ENCODE peak calls at places on chromosomes 6 and 20, in eight cellular contexts. One of them, this sample, is unnamed.

GRCh38 chr20:13552061-13552460 is 86.7 kb downstream of the TASP1 start:
- DNase-seq in thyroid gland: no peak
- DNase-seq in uterus: no peak
- DNase-seq in vagina: no peak
- DNase-seq in IMR-90: peak
- DNase-seq in Peyer's patch: no peak
- DNase-seq in spleen: no peak
- DNase-seq in ovary: no peak
- DNase-seq in this sample: no peak

GRCh38 chr6:13428528-13429405 is 58.6 kb downstream of the GFOD1 start:
- DNase-seq in spleen: peak
- DNase-seq in IMR-90: no peak
- DNase-seq in thyroid gland: no peak
- DNase-seq in ovary: no peak
- DNase-seq in Peyer's patch: no peak
- DNase-seq in uterus: no peak
- DNase-seq in vagina: no peak
- DNase-seq in this sample: no peak

GRCh38 chr6:80003841-80004198 is 629 bp upstream of the TTK start:
- DNase-seq in IMR-90: no peak
- DNase-seq in spleen: peak
- DNase-seq in uterus: no peak
- DNase-seq in ovary: no peak
- DNase-seq in thyroid gland: peak
- DNase-seq in vagina: no peak
- DNase-seq in Peyer's patch: peak
- DNase-seq in this sample: no peak

GRCh38 chr6:5379647-5380242 is 118.4 kb downstream of the FARS2 start:
- DNase-seq in thyroid gland: no peak
- DNase-seq in IMR-90: peak
- DNase-seq in ovary: no peak
- DNase-seq in spleen: no peak
- DNase-seq in Peyer's patch: peak
- DNase-seq in uterus: no peak
- DNase-seq in vagina: no peak
- DNase-seq in this sample: no peak

GRCh38 chr6:151502499-151502898 is 8.7 kb downstream of the CCDC170 start:
- DNase-seq in vagina: no peak
- DNase-seq in uterus: no peak
- DNase-seq in spleen: no peak
- DNase-seq in thyroid gland: no peak
- DNase-seq in Peyer's patch: no peak
- DNase-seq in ovary: no peak
- DNase-seq in IMR-90: peak
- DNase-seq in this sample: no peak

GRCh38 chr20:23368316-23369110 is 6.5 kb downstream of the GZF1 start:
- DNase-seq in spleen: no peak
- DNase-seq in thyroid gland: no peak
- DNase-seq in ovary: no peak
- DNase-seq in Peyer's patch: no peak
- DNase-seq in IMR-90: peak
- DNase-seq in vagina: no peak
- DNase-seq in uterus: no peak
- DNase-seq in this sample: no peak

GRCh38 chr20:35059110-35059509 is 33.5 kb downstream of the TRPC4AP start:
- DNase-seq in vagina: no peak
- DNase-seq in uterus: no peak
- DNase-seq in ovary: no peak
- DNase-seq in IMR-90: no peak
- DNase-seq in spleen: no peak
- DNase-seq in Peyer's patch: no peak
- DNase-seq in thyroid gland: no peak
- DNase-seq in this sample: no peak

GRCh38 chr6:46279874-46280273 is 109.1 kb upstream of the ENPP5 start:
- DNase-seq in thyroid gland: no peak
- DNase-seq in vagina: no peak
- DNase-seq in Peyer's patch: no peak
- DNase-seq in uterus: no peak
- DNase-seq in spleen: no peak
- DNase-seq in IMR-90: no peak
- DNase-seq in ovary: no peak
- DNase-seq in this sample: no peak

GRCh38 chr6:139987091-139987490 is 612.6 kb upstream of the CITED2 start:
- DNase-seq in ovary: no peak
- DNase-seq in Peyer's patch: no peak
- DNase-seq in vagina: no peak
- DNase-seq in thyroid gland: no peak
- DNase-seq in IMR-90: no peak
- DNase-seq in uterus: no peak
- DNase-seq in spleen: no peak
- DNase-seq in this sample: no peak

GRCh38 chr6:63787021-63787420 is 151.4 kb downstream of the PHF3 start:
- DNase-seq in spleen: no peak
- DNase-seq in IMR-90: peak
- DNase-seq in thyroid gland: no peak
- DNase-seq in Peyer's patch: no peak
- DNase-seq in vagina: no peak
- DNase-seq in uterus: no peak
- DNase-seq in ovary: no peak
- DNase-seq in this sample: no peak

GRCh38 chr20:33370296-33370695 is 31.0 kb downstream of the CDK5RAP1 start:
- DNase-seq in thyroid gland: peak
- DNase-seq in ovary: no peak
- DNase-seq in vagina: no peak
- DNase-seq in IMR-90: no peak
- DNase-seq in spleen: peak
- DNase-seq in Peyer's patch: peak
- DNase-seq in uterus: no peak
- DNase-seq in this sample: peak

GRCh38 chr6:167839755-167840154 is 13.0 kb downstream of the AFDN start:
- DNase-seq in ovary: no peak
- DNase-seq in Peyer's patch: no peak
- DNase-seq in spleen: peak
- DNase-seq in thyroid gland: no peak
- DNase-seq in IMR-90: no peak
- DNase-seq in uterus: no peak
- DNase-seq in vagina: no peak
- DNase-seq in this sample: no peak

GRCh38 chr6:128171182-128171581 is 270.3 kb upstream of the THEMIS start:
- DNase-seq in uterus: no peak
- DNase-seq in spleen: no peak
- DNase-seq in vagina: no peak
- DNase-seq in ovary: no peak
- DNase-seq in IMR-90: no peak
- DNase-seq in Peyer's patch: no peak
- DNase-seq in thyroid gland: no peak
- DNase-seq in this sample: no peak

GRCh38 chr20:24768977-24769675 is 179.9 kb upstream of the CST7 start:
- DNase-seq in uterus: no peak
- DNase-seq in spleen: peak
- DNase-seq in thyroid gland: no peak
- DNase-seq in vagina: no peak
- DNase-seq in ovary: no peak
- DNase-seq in IMR-90: no peak
- DNase-seq in Peyer's patch: peak
- DNase-seq in this sample: peak

GRCh38 chr20:41138527-41139226 is 1.3 kb downstream of the PLCG1 start:
- DNase-seq in ovary: no peak
- DNase-seq in Peyer's patch: peak
- DNase-seq in IMR-90: peak
- DNase-seq in spleen: no peak
- DNase-seq in vagina: no peak
- DNase-seq in thyroid gland: peak
- DNase-seq in uterus: no peak
- DNase-seq in this sample: no peak

GRCh38 chr20:40922865-40923264 is 105.8 kb upstream of the TOP1 start:
- DNase-seq in vagina: no peak
- DNase-seq in spleen: no peak
- DNase-seq in Peyer's patch: no peak
- DNase-seq in uterus: no peak
- DNase-seq in ovary: no peak
- DNase-seq in IMR-90: no peak
- DNase-seq in thyroid gland: no peak
- DNase-seq in this sample: no peak

GRCh38 chr6:26087284-26088115 is at the start of gene HFE:
- DNase-seq in ovary: peak
- DNase-seq in Peyer's patch: peak
- DNase-seq in spleen: peak
- DNase-seq in IMR-90: peak
- DNase-seq in thyroid gland: peak
- DNase-seq in uterus: peak
- DNase-seq in vagina: no peak
- DNase-seq in this sample: peak

GRCh38 chr6:168122011-168122410 is 43.0 kb upstream of the FRMD1 start:
- DNase-seq in IMR-90: no peak
- DNase-seq in Peyer's patch: peak
- DNase-seq in ovary: no peak
- DNase-seq in thyroid gland: no peak
- DNase-seq in vagina: no peak
- DNase-seq in uterus: no peak
- DNase-seq in spleen: peak
- DNase-seq in this sample: no peak

GRCh38 chr6:33451606-33452005 is 2.8 kb upstream of the ZBTB9 start:
- DNase-seq in Peyer's patch: peak
- DNase-seq in thyroid gland: no peak
- DNase-seq in uterus: no peak
- DNase-seq in spleen: no peak
- DNase-seq in IMR-90: no peak
- DNase-seq in vagina: no peak
- DNase-seq in ovary: no peak
- DNase-seq in this sample: no peak

GRCh38 chr6:33452496-33452895 is 1.9 kb upstream of the ZBTB9 start:
- DNase-seq in thyroid gland: no peak
- DNase-seq in vagina: no peak
- DNase-seq in spleen: no peak
- DNase-seq in IMR-90: no peak
- DNase-seq in Peyer's patch: peak
- DNase-seq in uterus: no peak
- DNase-seq in ovary: no peak
- DNase-seq in this sample: no peak

GRCh38 chr6:33454009-33454946 is at the start of gene ZBTB9:
- DNase-seq in spleen: peak
- DNase-seq in ovary: peak
- DNase-seq in thyroid gland: peak
- DNase-seq in IMR-90: peak
- DNase-seq in Peyer's patch: peak
- DNase-seq in vagina: peak
- DNase-seq in uterus: peak
- DNase-seq in this sample: peak

GRCh38 chr6:33455051-33455450 is 675 bp downstream of the ZBTB9 start:
- DNase-seq in ovary: no peak
- DNase-seq in vagina: no peak
- DNase-seq in Peyer's patch: peak
- DNase-seq in IMR-90: no peak
- DNase-seq in thyroid gland: no peak
- DNase-seq in uterus: no peak
- DNase-seq in spleen: no peak
- DNase-seq in this sample: no peak

DNA sequence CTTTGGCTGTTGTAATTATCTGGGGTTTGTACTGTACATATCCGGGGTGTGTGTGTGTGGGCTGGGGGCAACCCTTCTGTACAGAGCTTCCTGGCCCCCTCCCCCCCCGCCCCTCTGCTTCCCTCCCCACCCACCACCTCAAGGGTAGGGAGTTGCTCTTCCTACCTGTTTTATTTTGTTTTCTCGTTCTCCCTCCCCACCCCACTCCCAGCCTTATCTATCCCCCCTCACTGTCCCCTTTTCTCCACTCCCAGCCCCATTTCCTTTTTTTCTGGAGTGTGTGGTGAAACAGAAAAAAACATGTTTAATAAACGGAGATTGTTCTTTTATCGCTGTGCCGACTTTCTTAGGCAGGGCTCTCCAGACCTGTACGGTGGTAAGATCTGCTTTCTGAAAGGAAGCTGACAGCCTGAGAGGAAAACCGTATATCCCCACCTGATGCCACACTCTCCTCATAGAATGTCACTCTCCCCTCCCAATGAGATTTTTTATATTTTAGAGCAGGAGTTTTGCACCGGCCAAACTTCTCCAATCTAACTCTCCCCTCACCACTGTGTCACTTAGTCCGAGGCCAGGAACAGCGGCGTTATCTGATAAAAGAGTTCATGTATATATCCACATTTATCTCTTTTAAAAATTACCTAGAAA is 891 bp upstream of the ZBTB9 start:
- DNase-seq in thyroid gland: no peak
- DNase-seq in spleen: no peak
- DNase-seq in IMR-90: no peak
- DNase-seq in ovary: no peak
- DNase-seq in vagina: no peak
- DNase-seq in Peyer's patch: peak
- DNase-seq in uterus: no peak
- DNase-seq in this sample: no peak
- H3K27ac ChIP-seq in thyroid gland: no peak
- H3K27ac ChIP-seq in spleen: peak
- H3K27ac ChIP-seq in IMR-90: peak
- H3K27ac ChIP-seq in ovary: peak
- H3K27ac ChIP-seq in vagina: peak
- H3K27ac ChIP-seq in Peyer's patch: peak
- H3K27ac ChIP-seq in uterus: peak
- H3K27ac ChIP-seq in this sample: peak

GRCh38 chr6:6436946-6437345 is 116.5 kb upstream of the F13A1 start:
- DNase-seq in vagina: no peak
- DNase-seq in ovary: no peak
- DNase-seq in Peyer's patch: no peak
- DNase-seq in thyroid gland: no peak
- DNase-seq in IMR-90: no peak
- DNase-seq in spleen: no peak
- DNase-seq in uterus: no peak
- DNase-seq in this sample: no peak
- TF ChIP-seq CTCF in vagina: no peak
- TF ChIP-seq CTCF in ovary: no peak
- TF ChIP-seq CTCF in Peyer's patch: no peak
- TF ChIP-seq CTCF in thyroid gland: no peak
- TF ChIP-seq CTCF in IMR-90: no peak
- TF ChIP-seq CTCF in spleen: no peak
- TF ChIP-seq CTCF in uterus: no peak
- TF ChIP-seq CTCF in this sample: no peak

DNA sequence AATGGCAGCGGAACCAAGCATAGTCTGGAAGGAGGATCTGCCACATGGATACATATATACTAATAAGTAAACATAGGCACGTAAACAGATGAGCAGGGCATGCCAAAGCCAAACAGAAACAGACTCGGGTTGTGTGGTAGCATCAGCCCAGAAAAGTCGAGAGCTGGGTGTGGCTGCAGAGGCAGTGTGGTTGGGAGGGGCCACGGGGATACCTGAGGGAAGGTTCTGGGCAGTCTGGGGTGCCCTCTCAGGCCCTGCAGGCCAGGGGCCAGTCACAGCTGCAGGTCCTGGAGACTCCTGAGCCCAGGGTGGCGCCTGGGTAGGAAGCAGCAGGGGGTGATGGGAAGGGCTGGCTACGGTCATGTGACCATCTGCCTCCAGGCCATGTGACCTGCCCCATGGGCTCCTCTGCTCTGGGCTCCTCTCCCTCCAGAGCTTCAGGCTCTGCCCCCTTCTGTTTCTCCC is 42.8 kb upstream of the MRPS10 start:
- DNase-seq in Peyer's patch: peak
- DNase-seq in ovary: no peak
- DNase-seq in vagina: no peak
- DNase-seq in uterus: peak
- DNase-seq in thyroid gland: peak
- DNase-seq in IMR-90: no peak
- DNase-seq in spleen: no peak
- DNase-seq in this sample: no peak
- TF ChIP-seq POLR2A in Peyer's patch: no peak
- TF ChIP-seq POLR2A in ovary: no peak
- TF ChIP-seq POLR2A in vagina: no peak
- TF ChIP-seq POLR2A in uterus: no peak
- TF ChIP-seq POLR2A in thyroid gland: no peak
- TF ChIP-seq POLR2A in IMR-90: no peak
- TF ChIP-seq POLR2A in spleen: no peak
- TF ChIP-seq POLR2A in this sample: no peak

GRCh38 chr6:138230759-138231398 is 12.6 kb upstream of the PBOV1 start:
- DNase-seq in uterus: no peak
- DNase-seq in vagina: no peak
- DNase-seq in thyroid gland: no peak
- DNase-seq in IMR-90: no peak
- DNase-seq in ovary: no peak
- DNase-seq in Peyer's patch: no peak
- DNase-seq in spleen: no peak
- DNase-seq in this sample: no peak
- H3K27ac ChIP-seq in uterus: no peak
- H3K27ac ChIP-seq in vagina: no peak
- H3K27ac ChIP-seq in thyroid gland: no peak
- H3K27ac ChIP-seq in IMR-90: no peak
- H3K27ac ChIP-seq in ovary: no peak
- H3K27ac ChIP-seq in Peyer's patch: no peak
- H3K27ac ChIP-seq in spleen: no peak
- H3K27ac ChIP-seq in this sample: peak

This sample was measured in stomach.